ENCODE peak calls at places on chromosomes 13 and 19, in four cellular contexts. W is fibroblast of mammary gland, M is stomach, K is heart right ventricle. L is an unnamed sample.

GRCh38 chr19:18049390-18049789 is 37.3 kb downstream of the IL12RB1 start:
- DNase-seq in M (peak), K (peak), W (peak), L (peak)

GRCh38 chr19:11137542-11138384 is 17.8 kb downstream of the SPC24 start:
- DNase-seq in K (peak), W (peak), M (peak), L (peak)

GRCh38 chr19:33724723-33725060 is 72.0 kb upstream of the KCTD15 start:
- DNase-seq in K (no peak), M (no peak), W (no peak), L (no peak)

GRCh38 chr13:77300176-77301141 is 26.4 kb downstream of the MYCBP2 start:
- DNase-seq in W (peak), K (no peak), M (no peak), L (peak)

GRCh38 chr19:11814707-11815050 is 606 bp downstream of the ZNF440 start:
- DNase-seq in W (peak), K (no peak), M (no peak), L (peak)

GRCh38 chr13:48644951-48645350 is 8.8 kb upstream of the CYSLTR2 start:
- DNase-seq in K (no peak), W (no peak), M (no peak), L (no peak)

GRCh38 chr13:113759525-113760137 is 605 bp downstream of the TMEM255B start:
- DNase-seq in W (no peak), M (peak), K (peak), L (peak)

GRCh38 chr19:1654178-1654792 is 1.9 kb upstream of the TCF3 start:
- DNase-seq in W (no peak), K (no peak), M (no peak), L (no peak)

GRCh38 chr13:65964672-65965071 is 1265.5 kb downstream of the PCDH9 start:
- DNase-seq in W (peak), M (no peak), K (no peak), L (no peak)

GRCh38 chr19:13573268-13573667 is 67.0 kb upstream of the CACNA1A start:
- DNase-seq in K (no peak), M (no peak), W (no peak), L (no peak)

GRCh38 chr13:109336730-109337129 is 449.7 kb downstream of the IRS2 start:
- DNase-seq in W (peak), M (no peak), K (no peak), L (peak)

GRCh38 chr19:28074773-28075172 is 1138.2 kb downstream of the UQCRFS1 start:
- DNase-seq in M (no peak), W (no peak), K (no peak), L (no peak)

GRCh38 chr19:48510421-48511268 is 990 bp downstream of the LMTK3 start:
- DNase-seq in K (peak), M (peak), W (peak), L (peak)

GRCh38 chr19:3670796-3671679 is 29.2 kb downstream of the PIP5K1C start:
- DNase-seq in K (peak), W (peak), M (peak), L (peak)

GRCh38 chr13:95502216-95502615 is 50.3 kb upstream of the CLDN10 start:
- DNase-seq in W (no peak), K (no peak), M (no peak), L (no peak)

GRCh38 chr13:28022848-28023518 is 34.5 kb upstream of the URAD start:
- DNase-seq in K (no peak), M (no peak), W (no peak), L (peak)

GRCh38 chr19:58059003-58059671 is at the start of gene ZNF135:
- DNase-seq in W (peak), M (peak), K (peak), L (peak)

GRCh38 chr19:3977242-3978143 is 6.6 kb upstream of the DAPK3 start:
- DNase-seq in M (no peak), K (peak), W (no peak), L (no peak)

GRCh38 chr19:56309511-56310185 is 5.0 kb downstream of the ZSCAN5A start:
- DNase-seq in K (no peak), M (peak), W (peak), L (peak)

GRCh38 chr13:72651196-72651595 is 76.2 kb downstream of the MZT1 start:
- DNase-seq in K (no peak), M (no peak), W (peak), L (no peak)

GRCh38 chr13:24458736-24459135 is 53.8 kb downstream of the PARP4 start:
- DNase-seq in K (no peak), W (no peak), M (no peak), L (peak)

GRCh38 chr13:40026741-40027140 is 371.3 kb downstream of the COG6 start:
- DNase-seq in W (no peak), K (no peak), M (no peak), L (no peak)

GRCh38 chr19:52492201-52492960 is 35.1 kb upstream of the ZNF808 start:
- DNase-seq in M (no peak), W (no peak), K (no peak), L (no peak)

GRCh38 chr19:41175825-41176734 is 16.9 kb upstream of the CYP2S1 start:
- DNase-seq in W (peak), K (no peak), M (peak), L (peak)

GRCh38 chr13:48000559-48001126 is 430 bp downstream of the SUCLA2 start:
- DNase-seq in K (no peak), W (no peak), M (peak), L (peak)

GRCh38 chr13:60335531-60335930 is 61.5 kb upstream of the TDRD3 start:
- DNase-seq in K (no peak), M (no peak), W (peak), L (peak)

GRCh38 chr13:111176421-111176820 is 61.3 kb downstream of the ARHGEF7 start:
- DNase-seq in W (no peak), M (no peak), K (no peak), L (no peak)

GRCh38 chr13:73900591-73900990 is 233.6 kb downstream of the KLF12 start:
- DNase-seq in M (no peak), K (no peak), W (no peak), L (peak)

GRCh38 chr19:40355975-40356680 is 7.6 kb downstream of the PLD3 start:
- DNase-seq in M (no peak), K (no peak), W (no peak), L (no peak)

GRCh38 chr13:44574466-44574855 is 1.7 kb downstream of the TSC22D1 start:
- DNase-seq in K (no peak), M (no peak), W (peak), L (no peak)

GRCh38 chr19:1169921-1170885 is 3.9 kb downstream of the SBNO2 start:
- DNase-seq in W (peak), K (no peak), M (peak), L (peak)

GRCh38 chr13:26473571-26474230 is 83.8 kb upstream of the WASF3 start:
- DNase-seq in M (no peak), K (no peak), W (no peak), L (peak)

DNA sequence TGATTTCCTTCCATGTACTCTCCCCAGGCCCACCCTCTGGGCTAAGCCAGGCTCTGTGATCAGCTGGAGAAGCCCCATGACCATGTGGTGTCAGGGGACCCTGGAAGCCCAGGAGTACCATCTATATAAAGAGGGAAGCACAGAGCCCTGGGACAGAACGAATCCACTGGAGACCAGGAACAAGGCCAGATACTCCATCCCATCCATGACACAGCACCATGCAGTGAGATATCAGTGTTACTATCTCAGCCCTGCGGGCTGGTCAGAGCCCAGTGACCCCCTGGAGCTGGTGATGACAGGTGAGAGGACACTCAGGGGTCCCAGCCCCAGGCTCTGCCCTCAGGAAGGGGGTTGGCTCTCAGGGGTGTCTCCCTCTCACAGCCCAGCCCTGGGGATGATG is 27.5 kb upstream of the KIR3DL3 start:
- DNase-seq in K (no peak), W (no peak), M (no peak), L (no peak)
- TF ChIP-seq CTCF in K (no peak), W (no peak), M (no peak), L (no peak)

DNA sequence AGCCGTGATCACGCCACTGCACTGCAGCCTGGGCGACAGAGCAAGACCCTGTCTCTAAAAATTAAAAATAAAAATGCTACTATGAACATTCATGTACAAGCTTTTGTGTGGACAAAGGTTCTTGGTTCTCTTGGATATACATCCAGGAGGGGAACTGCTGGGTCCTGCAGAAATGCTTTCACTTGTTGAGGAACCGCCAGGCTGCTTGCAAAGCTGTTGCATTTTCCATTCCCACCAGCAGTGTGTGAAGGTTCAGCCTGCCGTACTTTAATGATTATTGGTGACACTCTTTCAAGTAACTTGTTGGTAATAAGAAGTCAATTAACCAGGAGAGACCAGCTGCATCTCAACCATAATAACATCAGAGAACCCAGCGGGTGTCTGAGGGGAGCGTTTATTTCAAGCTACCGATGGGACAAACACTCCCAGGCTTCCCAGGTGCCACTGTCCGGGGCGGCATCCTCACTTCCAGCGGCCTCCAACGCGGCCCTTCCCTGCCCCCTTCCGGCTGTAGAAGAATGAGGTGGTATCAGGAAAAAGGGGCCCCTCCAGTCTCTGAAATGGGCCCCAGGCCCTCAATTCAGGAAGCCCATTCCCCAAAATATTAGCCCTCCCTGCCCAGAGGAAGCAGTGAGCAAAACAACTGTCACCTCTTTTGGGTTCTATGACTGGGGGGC is 15.2 kb upstream of the PPP1R12C start:
- DNase-seq in M (no peak), W (no peak), K (no peak), L (no peak)
- TF ChIP-seq CTCF in M (no peak), W (no peak), K (peak), L (peak)

GRCh38 chr13:30158774-30159445 is 148.4 kb downstream of the KATNAL1 start:
- DNase-seq in K (no peak), W (peak), M (peak), L (peak)
- TF ChIP-seq CTCF in K (peak), W (peak), M (no peak), L (peak)

GRCh38 chr13:91348906-91349435 is 1.5 kb downstream of the MIR17HG start:
- DNase-seq in W (peak), M (peak), K (peak), L (peak)
- TF ChIP-seq CTCF in W (peak), M (no peak), K (peak), L (peak)

GRCh38 chr19:49800771-49801170 is 12.3 kb downstream of the FUZ start:
- DNase-seq in K (no peak), W (no peak), M (no peak), L (no peak)

GRCh38 chr19:49803529-49803856 is 9.6 kb downstream of the FUZ start:
- DNase-seq in M (no peak), K (no peak), W (no peak), L (no peak)

GRCh38 chr19:49802836-49803528 is 10.1 kb downstream of the FUZ start:
- DNase-seq in M (no peak), K (no peak), W (no peak), L (no peak)

GRCh38 chr19:49801401-49801888 is 11.6 kb downstream of the FUZ start:
- DNase-seq in W (peak), K (no peak), M (no peak), L (no peak)

DNA sequence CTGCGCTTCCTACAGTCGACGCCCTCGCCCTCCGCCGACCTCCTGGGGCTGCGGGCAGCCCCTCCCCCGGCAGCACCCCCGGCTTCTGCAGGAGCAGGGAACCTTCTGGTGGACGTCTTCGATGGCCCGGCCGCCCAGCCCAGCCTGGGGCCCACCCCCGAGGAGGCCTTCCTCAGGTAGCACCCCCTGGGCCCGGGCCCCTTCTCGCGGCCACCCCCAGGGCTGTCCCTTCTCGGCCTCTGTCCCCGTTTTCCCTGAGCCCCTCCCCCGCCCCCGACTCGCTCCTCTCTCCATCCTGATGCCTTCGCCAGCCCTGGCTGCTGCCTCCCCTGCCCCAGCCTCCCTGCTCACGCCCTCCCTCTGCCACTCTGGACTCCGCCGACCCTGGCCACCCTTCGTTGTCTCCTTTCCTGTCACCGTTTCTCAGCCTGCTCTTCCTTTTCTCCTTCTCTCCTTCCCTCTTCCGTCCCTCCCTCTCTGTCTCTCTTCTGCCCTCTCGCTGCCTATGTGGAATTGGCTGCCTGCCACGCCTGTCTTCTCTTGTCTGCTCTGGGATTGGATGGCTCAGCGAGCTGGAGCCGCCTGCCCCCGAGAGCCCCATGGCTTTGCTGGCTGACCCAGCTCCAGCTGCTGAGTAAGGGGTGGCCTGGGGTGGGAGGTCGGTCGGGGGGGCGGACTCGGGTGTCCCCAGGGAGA is 11.0 kb downstream of the FUZ start:
- DNase-seq in K (peak), M (peak), W (peak), L (peak)
- TF ChIP-seq CTCF in K (peak), M (no peak), W (peak), L (peak)

GRCh38 chr13:91805605-91806004 is 407.2 kb downstream of the GPC5 start:
- DNase-seq in K (no peak), M (no peak), W (no peak), L (no peak)
- TF ChIP-seq CTCF in K (peak), M (no peak), W (no peak), L (no peak)

GRCh38 chr13:69319659-69320058 is 788.0 kb upstream of the ATXN8OS start:
- DNase-seq in K (no peak), M (no peak), W (peak), L (no peak)

DNA sequence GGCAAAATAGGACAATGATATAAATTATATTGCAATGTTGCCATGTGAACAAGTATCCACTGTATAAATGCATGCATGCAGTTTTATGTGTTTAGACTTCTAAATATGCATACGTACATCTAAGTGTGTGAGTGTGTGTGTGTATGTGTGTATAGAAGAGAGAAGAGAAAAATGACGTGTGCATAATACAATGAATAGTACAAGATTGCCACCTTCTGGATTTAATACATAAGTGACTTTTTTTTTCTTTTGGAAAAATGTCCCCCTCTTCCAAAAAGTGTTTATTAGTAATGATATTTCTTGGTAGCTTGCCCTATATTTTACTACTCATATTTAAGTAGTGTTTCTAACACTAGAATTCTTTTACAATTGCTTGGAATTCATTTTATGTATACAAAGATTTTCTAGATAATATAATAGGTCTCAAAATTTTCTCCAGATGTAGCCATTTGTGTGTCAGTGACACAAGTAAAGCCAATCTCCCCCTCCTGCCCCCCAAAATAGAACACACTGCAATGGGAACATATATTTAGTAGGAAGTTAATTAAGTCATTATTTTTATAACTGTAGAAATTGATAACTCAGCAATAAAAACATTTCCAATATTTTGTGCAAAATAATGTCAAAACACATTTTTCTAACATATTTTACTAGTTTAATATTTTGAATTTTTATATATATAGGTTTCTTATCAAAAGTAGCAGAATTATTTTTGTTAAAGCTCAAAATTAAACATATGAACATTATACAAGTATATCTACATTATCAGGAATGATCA is 783.3 kb upstream of the ATXN8OS start:
- DNase-seq in W (peak), M (no peak), K (no peak), L (no peak)
- TF ChIP-seq CTCF in W (no peak), M (no peak), K (peak), L (no peak)

DNA sequence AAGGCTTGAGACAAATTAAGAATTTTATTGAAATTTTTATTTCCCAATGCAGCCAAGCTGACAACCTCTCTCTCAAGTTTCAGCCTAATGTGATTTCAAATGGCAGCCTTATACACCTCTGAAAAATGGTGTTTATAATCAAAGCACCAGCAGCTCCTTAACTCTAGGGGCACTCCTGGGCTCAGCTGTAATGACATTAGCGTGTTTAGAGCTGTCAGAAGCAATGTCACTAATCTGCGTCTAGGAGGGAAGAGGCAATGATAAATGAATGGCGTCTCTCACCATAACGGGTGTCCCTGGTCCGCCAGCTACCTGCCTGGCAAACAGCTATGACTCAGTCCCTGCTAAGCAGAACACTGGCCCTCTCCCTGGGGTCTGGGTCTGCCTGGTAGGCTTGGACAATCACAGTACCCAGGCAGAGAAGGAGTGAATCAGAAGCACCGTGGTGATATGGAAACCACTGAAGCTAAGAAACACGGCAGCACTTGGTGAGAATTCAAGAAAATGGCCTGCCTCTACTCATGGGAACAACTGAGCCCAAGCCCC is 131.8 kb upstream of the VSTM2B start:
- DNase-seq in K (no peak), M (no peak), W (no peak), L (no peak)
- TF ChIP-seq CTCF in K (no peak), M (no peak), W (no peak), L (no peak)

L was measured in fibroblast of the aortic adventitia.